ENCODE peak calls at places on chromosomes 5 and 9, in eight cellular contexts. One of them, this sample, is unnamed.

GRCh38 chr9:101466863-101467262 is 31.3 kb upstream of the ALDOB start:
- DNase-seq in Caco-2: no peak
- DNase-seq in stomach: no peak
- DNase-seq in IMR-90: no peak
- DNase-seq in spleen: no peak
- DNase-seq in psoas muscle: no peak
- DNase-seq in K562: no peak
- DNase-seq in kidney: no peak
- DNase-seq in this sample: no peak

GRCh38 chr5:168974081-168974480 is 326.9 kb downstream of the SLIT3 start:
- DNase-seq in Caco-2: no peak
- DNase-seq in stomach: no peak
- DNase-seq in IMR-90: no peak
- DNase-seq in spleen: no peak
- DNase-seq in psoas muscle: no peak
- DNase-seq in K562: no peak
- DNase-seq in kidney: no peak
- DNase-seq in this sample: peak; percentile 24

GRCh38 chr5:73273379-73274050 is 100.5 kb downstream of the TMEM174 start:
- DNase-seq in Caco-2: peak; percentile 83
- DNase-seq in stomach: no peak
- DNase-seq in IMR-90: no peak
- DNase-seq in spleen: no peak
- DNase-seq in psoas muscle: no peak
- DNase-seq in K562: no peak
- DNase-seq in kidney: no peak
- DNase-seq in this sample: no peak

GRCh38 chr5:8176101-8176693 is 307.2 kb downstream of the MTRR start:
- DNase-seq in Caco-2: no peak
- DNase-seq in stomach: no peak
- DNase-seq in IMR-90: peak; percentile 1
- DNase-seq in spleen: no peak
- DNase-seq in psoas muscle: no peak
- DNase-seq in K562: no peak
- DNase-seq in kidney: no peak
- DNase-seq in this sample: no peak

GRCh38 chr5:20556364-20556763 is 568.4 kb upstream of the CDH18 start:
- DNase-seq in Caco-2: no peak
- DNase-seq in stomach: no peak
- DNase-seq in IMR-90: no peak
- DNase-seq in spleen: no peak
- DNase-seq in psoas muscle: no peak
- DNase-seq in K562: no peak
- DNase-seq in kidney: no peak
- DNase-seq in this sample: no peak

GRCh38 chr5:96614110-96614691 is 48.0 kb upstream of the CAST start:
- DNase-seq in Caco-2: peak; percentile 73
- DNase-seq in stomach: peak; percentile 52
- DNase-seq in IMR-90: peak; percentile 96
- DNase-seq in spleen: no peak
- DNase-seq in psoas muscle: no peak
- DNase-seq in K562: peak; percentile 17
- DNase-seq in kidney: no peak
- DNase-seq in this sample: peak; percentile 93

GRCh38 chr9:92384373-92384772 is 20.0 kb downstream of the OGN start:
- DNase-seq in Caco-2: no peak
- DNase-seq in stomach: no peak
- DNase-seq in IMR-90: peak; percentile 69
- DNase-seq in spleen: no peak
- DNase-seq in psoas muscle: no peak
- DNase-seq in K562: no peak
- DNase-seq in kidney: no peak
- DNase-seq in this sample: no peak

GRCh38 chr9:128782669-128783068 is 4.4 kb upstream of the TBC1D13 start:
- DNase-seq in Caco-2: no peak
- DNase-seq in stomach: no peak
- DNase-seq in IMR-90: no peak
- DNase-seq in spleen: no peak
- DNase-seq in psoas muscle: no peak
- DNase-seq in K562: no peak
- DNase-seq in kidney: no peak
- DNase-seq in this sample: no peak

GRCh38 chr5:162274684-162275083 is 207.1 kb downstream of the GABRG2 start:
- DNase-seq in Caco-2: no peak
- DNase-seq in stomach: no peak
- DNase-seq in IMR-90: no peak
- DNase-seq in spleen: no peak
- DNase-seq in psoas muscle: no peak
- DNase-seq in K562: no peak
- DNase-seq in kidney: no peak
- DNase-seq in this sample: no peak

GRCh38 chr9:128621730-128622455 is 34.8 kb downstream of the DYNC2I2 start:
- DNase-seq in Caco-2: no peak
- DNase-seq in stomach: no peak
- DNase-seq in IMR-90: no peak
- DNase-seq in spleen: no peak
- DNase-seq in psoas muscle: no peak
- DNase-seq in K562: no peak
- DNase-seq in kidney: no peak
- DNase-seq in this sample: no peak

GRCh38 chr9:37309136-37309535 is 113.4 kb upstream of the GRHPR start:
- DNase-seq in Caco-2: peak; percentile 37
- DNase-seq in stomach: no peak
- DNase-seq in IMR-90: peak; percentile 37
- DNase-seq in spleen: no peak
- DNase-seq in psoas muscle: no peak
- DNase-seq in K562: no peak
- DNase-seq in kidney: no peak
- DNase-seq in this sample: no peak

GRCh38 chr5:173890195-173890951 is 2.2 kb downstream of the CPEB4 start:
- DNase-seq in Caco-2: peak; percentile 34
- DNase-seq in stomach: no peak
- DNase-seq in IMR-90: peak; percentile 30
- DNase-seq in spleen: no peak
- DNase-seq in psoas muscle: peak; percentile 33
- DNase-seq in K562: peak; percentile 36
- DNase-seq in kidney: no peak
- DNase-seq in this sample: peak; percentile 50

GRCh38 chr9:81318571-81318970 is 370.8 kb downstream of the TLE1 start:
- DNase-seq in Caco-2: no peak
- DNase-seq in stomach: no peak
- DNase-seq in IMR-90: peak; percentile 72
- DNase-seq in spleen: no peak
- DNase-seq in psoas muscle: no peak
- DNase-seq in K562: no peak
- DNase-seq in kidney: no peak
- DNase-seq in this sample: peak; percentile 11

GRCh38 chr9:90943341-90943740 is 141.7 kb downstream of the SYK start:
- DNase-seq in Caco-2: no peak
- DNase-seq in stomach: no peak
- DNase-seq in IMR-90: peak; percentile 57
- DNase-seq in spleen: no peak
- DNase-seq in psoas muscle: no peak
- DNase-seq in K562: no peak
- DNase-seq in kidney: no peak
- DNase-seq in this sample: no peak

GRCh38 chr9:109894921-109895758 is 115.1 kb downstream of the PALM2AKAP2 start:
- DNase-seq in Caco-2: no peak
- DNase-seq in stomach: no peak
- DNase-seq in IMR-90: peak; percentile 89
- DNase-seq in spleen: no peak
- DNase-seq in psoas muscle: no peak
- DNase-seq in K562: no peak
- DNase-seq in kidney: no peak
- DNase-seq in this sample: peak; percentile 13

DNA sequence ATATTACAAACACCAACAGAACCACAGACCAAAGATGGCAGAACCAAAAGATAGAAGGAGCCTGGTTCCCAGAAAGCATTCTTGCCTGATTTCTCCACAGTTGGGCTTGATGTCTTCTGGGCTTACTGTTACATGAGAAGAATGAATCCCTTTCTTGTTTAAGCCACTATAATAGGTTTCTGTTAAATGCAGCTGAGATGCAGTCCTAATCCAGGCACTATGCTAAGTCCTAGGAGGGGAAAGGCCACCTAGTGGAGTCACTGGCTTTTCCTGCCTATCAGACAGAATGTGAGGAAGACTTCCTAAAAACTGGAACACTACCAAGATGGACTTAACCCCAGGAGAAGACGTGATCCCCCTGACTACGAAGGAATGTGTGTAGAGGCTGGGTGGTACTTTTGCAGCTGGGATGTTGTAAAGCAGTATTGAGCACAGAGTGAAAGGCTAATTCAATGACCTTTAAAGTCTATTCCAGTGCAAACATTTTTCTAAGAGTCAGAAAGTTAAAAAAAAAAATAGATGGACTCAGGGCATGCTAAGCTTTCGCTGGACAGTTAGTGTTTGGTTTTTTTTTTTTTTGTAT is 34.3 kb upstream of the FSD1L start:
- DNase-seq in Caco-2: no peak
- DNase-seq in stomach: no peak
- DNase-seq in IMR-90: peak; percentile 53
- DNase-seq in spleen: no peak
- DNase-seq in psoas muscle: no peak
- DNase-seq in K562: no peak
- DNase-seq in kidney: no peak
- DNase-seq in this sample: peak; percentile 35
- TF ChIP-seq CTCF in Caco-2: peak; percentile 44
- TF ChIP-seq CTCF in stomach: no peak
- TF ChIP-seq CTCF in IMR-90: peak; percentile 42
- TF ChIP-seq CTCF in spleen: no peak
- TF ChIP-seq CTCF in psoas muscle: no peak
- TF ChIP-seq CTCF in K562: peak; percentile 31
- TF ChIP-seq CTCF in kidney: no peak
- TF ChIP-seq CTCF in this sample: peak; percentile 44

GRCh38 chr5:180469586-180469865 is 24.7 kb upstream of the CNOT6 start:
- DNase-seq in Caco-2: no peak
- DNase-seq in stomach: peak; percentile 20
- DNase-seq in IMR-90: no peak
- DNase-seq in spleen: peak; percentile 24
- DNase-seq in psoas muscle: no peak
- DNase-seq in K562: no peak
- DNase-seq in kidney: no peak
- DNase-seq in this sample: no peak
- H3K4me1 ChIP-seq in Caco-2: no peaks in the 10 kb centered on the region
- H3K4me1 ChIP-seq in stomach: no peaks in the 10 kb centered on the region
- H3K4me1 ChIP-seq in IMR-90: no peaks in the 10 kb centered on the region
- H3K4me1 ChIP-seq in spleen: peaks cover 7% of the 10 kb centered on the region
- H3K4me1 ChIP-seq in psoas muscle: no peaks in the 10 kb centered on the region
- H3K4me1 ChIP-seq in K562: peaks cover 11% of the 10 kb centered on the region
- H3K4me1 ChIP-seq in kidney: no peaks in the 10 kb centered on the region
- H3K4me1 ChIP-seq in this sample: peaks cover 23% of the 10 kb centered on the region

DNA sequence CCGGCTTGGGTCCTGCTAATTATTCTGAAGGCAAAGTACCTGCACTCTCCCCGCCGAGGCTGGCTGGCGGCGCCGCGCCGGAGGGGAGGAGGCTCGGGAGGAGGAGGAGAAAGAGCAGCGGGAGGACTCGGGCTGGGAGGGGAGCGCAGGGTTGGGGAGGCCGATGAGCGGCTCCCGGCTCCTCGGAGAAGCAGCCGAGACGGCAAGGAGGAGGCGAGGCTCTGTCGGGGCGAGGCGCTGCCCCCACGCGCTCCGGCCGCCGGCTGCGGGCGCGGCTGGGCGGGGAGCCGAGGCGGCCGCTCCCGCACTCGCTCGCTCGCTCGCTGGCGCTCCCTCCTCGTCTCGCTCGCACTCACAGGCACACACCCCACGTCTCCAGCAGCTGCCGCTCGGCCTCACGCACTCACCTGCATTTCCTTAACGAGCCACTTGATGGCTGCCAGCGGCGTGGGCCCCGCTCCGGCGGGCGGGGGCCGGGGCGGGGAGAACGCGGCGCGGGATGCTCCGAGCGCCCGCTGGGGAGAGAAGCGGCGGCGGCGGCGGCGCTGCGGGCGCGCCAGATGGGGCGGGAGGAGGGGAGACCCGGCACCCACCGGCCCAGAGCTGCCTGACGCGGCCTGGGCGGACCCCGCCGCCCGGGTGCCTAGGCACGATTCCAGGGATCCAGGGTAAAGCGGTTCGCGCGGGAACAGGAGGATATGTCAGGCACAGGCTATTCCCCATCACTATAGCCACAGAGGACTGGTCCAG is at the start of gene PTPRD:
- DNase-seq in Caco-2: peak; percentile 37
- DNase-seq in stomach: peak; percentile 67
- DNase-seq in IMR-90: peak; percentile 5
- DNase-seq in spleen: peak; percentile 68
- DNase-seq in psoas muscle: no peak
- DNase-seq in K562: peak; percentile 4
- DNase-seq in kidney: peak; percentile 73
- DNase-seq in this sample: peak; percentile 32
- TF ChIP-seq CTCF in Caco-2: no peak
- TF ChIP-seq CTCF in stomach: peak; percentile 31
- TF ChIP-seq CTCF in IMR-90: no peak
- TF ChIP-seq CTCF in spleen: no peak
- TF ChIP-seq CTCF in psoas muscle: no peak
- TF ChIP-seq CTCF in K562: no peak
- TF ChIP-seq CTCF in kidney: peak; percentile 15
- TF ChIP-seq CTCF in this sample: no peak

DNA sequence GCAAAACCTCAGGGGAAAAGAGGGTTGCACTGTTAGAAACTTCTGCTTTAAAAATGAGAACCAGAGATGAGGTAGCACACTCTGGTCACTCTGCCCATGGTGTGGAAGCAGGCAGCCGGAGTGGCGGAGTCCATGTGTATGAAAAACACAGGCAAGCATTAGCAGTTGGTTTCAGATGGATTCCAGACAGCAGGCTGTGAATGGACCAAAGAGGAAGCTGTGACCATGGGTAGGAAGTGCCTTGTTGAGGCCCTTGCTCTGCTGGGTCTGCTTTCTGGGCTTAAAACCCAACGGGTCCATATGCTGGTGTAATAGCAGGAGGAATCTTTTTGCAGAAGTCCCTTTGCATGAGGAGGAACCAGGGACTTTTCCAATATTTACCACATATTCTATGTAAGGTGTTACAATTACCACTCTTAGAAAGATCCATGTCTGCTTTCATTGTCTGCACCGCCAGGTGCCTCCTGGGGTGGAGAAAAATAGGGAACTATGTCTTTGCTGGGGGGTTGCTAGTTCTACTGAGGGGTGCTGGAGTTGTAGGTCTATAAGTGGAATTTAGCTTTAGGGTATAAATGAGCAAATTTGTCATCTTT is 77.0 kb downstream of the ANKRD55 start:
- DNase-seq in Caco-2: no peak
- DNase-seq in stomach: no peak
- DNase-seq in IMR-90: no peak
- DNase-seq in spleen: no peak
- DNase-seq in psoas muscle: peak; percentile 25
- DNase-seq in K562: no peak
- DNase-seq in kidney: no peak
- DNase-seq in this sample: no peak
- H3K4me1 ChIP-seq in Caco-2: peaks cover 69% of the 10 kb centered on the region
- H3K4me1 ChIP-seq in stomach: peaks cover 9% of the 10 kb centered on the region
- H3K4me1 ChIP-seq in IMR-90: peaks cover 17% of the 10 kb centered on the region
- H3K4me1 ChIP-seq in spleen: peaks cover 64% of the 10 kb centered on the region
- H3K4me1 ChIP-seq in psoas muscle: no peaks in the 10 kb centered on the region
- H3K4me1 ChIP-seq in K562: peaks cover 8% of the 10 kb centered on the region
- H3K4me1 ChIP-seq in kidney: no peaks in the 10 kb centered on the region
- H3K4me1 ChIP-seq in this sample: peaks cover 30% of the 10 kb centered on the region

This sample was measured in cardiac muscle cell.